ENCODE peak calls at places on chromosomes 5 and 9, in five cellular contexts. One of them, this sample, is unnamed.

GRCh38 chr5:34474573-34475021 is 181.5 kb upstream of the RAI14 start:
- DNase-seq in kidney epithelial cell: no peak
- DNase-seq in choroid plexus epithelial cell: peak
- DNase-seq in HL-60: no peak
- DNase-seq in Caco-2: peak
- DNase-seq in this sample: no peak

GRCh38 chr5:56176155-56176798 is 56.9 kb downstream of the ANKRD55 start:
- DNase-seq in kidney epithelial cell: no peak
- DNase-seq in choroid plexus epithelial cell: peak
- DNase-seq in HL-60: no peak
- DNase-seq in Caco-2: no peak
- DNase-seq in this sample: no peak

GRCh38 chr5:113634957-113635356 is 121.5 kb downstream of the YTHDC2 start:
- DNase-seq in kidney epithelial cell: no peak
- DNase-seq in choroid plexus epithelial cell: no peak
- DNase-seq in HL-60: no peak
- DNase-seq in Caco-2: no peak
- DNase-seq in this sample: no peak

GRCh38 chr9:95506438-95506691 is 10.4 kb downstream of the PTCH1 start:
- DNase-seq in kidney epithelial cell: no peak
- DNase-seq in choroid plexus epithelial cell: peak
- DNase-seq in HL-60: no peak
- DNase-seq in Caco-2: peak
- DNase-seq in this sample: no peak

GRCh38 chr5:173645897-173646574 is 29.6 kb upstream of the BOD1 start:
- DNase-seq in kidney epithelial cell: no peak
- DNase-seq in choroid plexus epithelial cell: no peak
- DNase-seq in HL-60: no peak
- DNase-seq in Caco-2: no peak
- DNase-seq in this sample: no peak

GRCh38 chr5:176902911-176903664 is 3.9 kb upstream of the HK3 start:
- DNase-seq in kidney epithelial cell: peak
- DNase-seq in choroid plexus epithelial cell: no peak
- DNase-seq in HL-60: no peak
- DNase-seq in Caco-2: no peak
- DNase-seq in this sample: no peak

GRCh38 chr9:34446468-34446891 is 11.9 kb downstream of the FAM219A start:
- DNase-seq in kidney epithelial cell: no peak
- DNase-seq in choroid plexus epithelial cell: peak
- DNase-seq in HL-60: no peak
- DNase-seq in Caco-2: no peak
- DNase-seq in this sample: no peak

GRCh38 chr9:4828776-4829175 is 36.0 kb downstream of the RCL1 start:
- DNase-seq in kidney epithelial cell: no peak
- DNase-seq in choroid plexus epithelial cell: peak
- DNase-seq in HL-60: no peak
- DNase-seq in Caco-2: no peak
- DNase-seq in this sample: no peak

GRCh38 chr9:3758816-3759576 is 233.2 kb upstream of the RFX3 start:
- DNase-seq in kidney epithelial cell: no peak
- DNase-seq in choroid plexus epithelial cell: peak
- DNase-seq in HL-60: no peak
- DNase-seq in Caco-2: no peak
- DNase-seq in this sample: no peak

GRCh38 chr5:141848771-141849370 is 29.3 kb downstream of the PCDH1 start:
- DNase-seq in kidney epithelial cell: peak
- DNase-seq in choroid plexus epithelial cell: peak
- DNase-seq in HL-60: peak
- DNase-seq in Caco-2: peak
- DNase-seq in this sample: peak

GRCh38 chr9:102892025-102892424 is 103.1 kb upstream of the CYLC2 start:
- DNase-seq in kidney epithelial cell: no peak
- DNase-seq in choroid plexus epithelial cell: no peak
- DNase-seq in HL-60: no peak
- DNase-seq in Caco-2: no peak
- DNase-seq in this sample: no peak

DNA sequence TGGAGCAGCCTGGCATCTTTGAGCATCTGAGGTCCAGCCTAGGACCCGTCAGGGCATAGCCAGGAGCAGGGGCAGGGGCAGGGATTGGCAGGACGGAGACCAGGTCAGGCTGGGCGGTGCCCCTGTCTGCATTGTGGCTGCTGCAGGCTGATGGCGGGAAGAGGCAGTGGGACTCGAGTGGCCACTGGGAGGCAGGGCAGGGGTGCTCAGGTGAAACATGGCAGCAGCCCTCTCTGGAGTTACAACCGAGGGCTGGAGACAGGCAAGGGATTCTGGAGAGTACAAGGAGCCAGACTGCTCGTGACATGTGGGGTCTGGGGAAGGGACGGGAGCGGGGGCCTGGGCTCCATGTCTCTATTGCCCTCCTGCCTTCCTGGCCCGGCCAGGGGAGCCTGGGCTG is 97.4 kb upstream of the RAPGEF1 start:
- DNase-seq in kidney epithelial cell: no peak
- DNase-seq in choroid plexus epithelial cell: peak
- DNase-seq in HL-60: no peak
- DNase-seq in Caco-2: peak
- DNase-seq in this sample: no peak
- TF ChIP-seq CTCF in kidney epithelial cell: peak
- TF ChIP-seq CTCF in choroid plexus epithelial cell: peak
- TF ChIP-seq CTCF in HL-60: no peak
- TF ChIP-seq CTCF in Caco-2: peak
- TF ChIP-seq CTCF in this sample: peak

DNA sequence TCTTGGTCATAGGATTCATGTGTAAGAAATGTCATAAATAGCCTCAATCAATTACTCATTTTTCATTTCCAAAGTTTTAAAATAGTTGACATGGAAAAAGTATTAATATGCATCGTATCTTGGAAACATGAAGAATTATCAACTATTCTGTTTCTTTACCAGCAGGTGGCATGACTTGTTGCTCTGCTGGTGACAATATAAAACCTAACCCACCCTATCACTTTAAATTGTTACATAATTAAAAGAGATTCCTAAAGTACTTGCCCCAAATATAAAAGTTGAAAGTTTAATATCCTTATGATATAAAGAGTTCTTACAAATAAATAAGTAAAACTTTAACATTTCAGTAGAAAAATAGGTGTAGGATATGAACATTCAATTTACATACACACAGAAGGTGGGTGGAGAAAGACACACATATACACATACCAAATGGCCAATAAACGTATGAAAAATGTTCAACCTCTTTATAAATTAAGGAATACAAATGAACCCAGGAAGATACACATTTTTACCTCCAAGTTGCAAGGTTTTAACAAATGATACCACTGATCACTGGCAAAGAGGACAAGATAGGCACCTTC is 30.6 kb downstream of the MAP1B start:
- DNase-seq in kidney epithelial cell: no peak
- DNase-seq in choroid plexus epithelial cell: no peak
- DNase-seq in HL-60: no peak
- DNase-seq in Caco-2: no peak
- DNase-seq in this sample: no peak
- TF ChIP-seq CTCF in kidney epithelial cell: peak
- TF ChIP-seq CTCF in choroid plexus epithelial cell: peak
- TF ChIP-seq CTCF in HL-60: no peak
- TF ChIP-seq CTCF in Caco-2: peak
- TF ChIP-seq CTCF in this sample: peak

GRCh38 chr5:23302438-23302837 is 205.0 kb upstream of the PRDM9 start:
- DNase-seq in kidney epithelial cell: no peak
- DNase-seq in choroid plexus epithelial cell: no peak
- DNase-seq in HL-60: no peak
- DNase-seq in Caco-2: no peak
- DNase-seq in this sample: no peak
- TF ChIP-seq CTCF in kidney epithelial cell: peak
- TF ChIP-seq CTCF in choroid plexus epithelial cell: no peak
- TF ChIP-seq CTCF in HL-60: no peak
- TF ChIP-seq CTCF in Caco-2: no peak
- TF ChIP-seq CTCF in this sample: no peak

DNA sequence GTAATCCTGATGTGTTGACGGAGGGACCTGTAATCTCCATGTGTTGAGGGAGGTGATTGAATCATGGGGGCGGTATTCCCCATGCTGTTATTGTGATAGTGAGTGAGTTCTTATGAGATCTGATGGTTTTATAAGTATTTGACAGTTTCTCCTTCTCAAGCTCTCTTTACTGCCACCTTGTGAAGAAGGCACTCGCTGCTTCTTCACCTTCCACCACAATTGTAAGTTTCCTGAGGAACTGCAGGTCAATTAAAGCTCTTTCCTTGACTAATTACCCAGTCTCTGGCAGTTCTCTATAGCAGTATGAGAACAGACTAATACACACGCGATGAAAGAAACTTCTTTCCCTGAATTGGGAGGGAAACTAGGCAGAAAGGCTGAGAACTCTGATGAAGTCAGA is 141.1 kb upstream of the RAD23B start:
- DNase-seq in kidney epithelial cell: no peak
- DNase-seq in choroid plexus epithelial cell: peak
- DNase-seq in HL-60: no peak
- DNase-seq in Caco-2: peak
- DNase-seq in this sample: no peak
- TF ChIP-seq CTCF in kidney epithelial cell: peak
- TF ChIP-seq CTCF in choroid plexus epithelial cell: peak
- TF ChIP-seq CTCF in HL-60: no peak
- TF ChIP-seq CTCF in Caco-2: peak
- TF ChIP-seq CTCF in this sample: no peak

DNA sequence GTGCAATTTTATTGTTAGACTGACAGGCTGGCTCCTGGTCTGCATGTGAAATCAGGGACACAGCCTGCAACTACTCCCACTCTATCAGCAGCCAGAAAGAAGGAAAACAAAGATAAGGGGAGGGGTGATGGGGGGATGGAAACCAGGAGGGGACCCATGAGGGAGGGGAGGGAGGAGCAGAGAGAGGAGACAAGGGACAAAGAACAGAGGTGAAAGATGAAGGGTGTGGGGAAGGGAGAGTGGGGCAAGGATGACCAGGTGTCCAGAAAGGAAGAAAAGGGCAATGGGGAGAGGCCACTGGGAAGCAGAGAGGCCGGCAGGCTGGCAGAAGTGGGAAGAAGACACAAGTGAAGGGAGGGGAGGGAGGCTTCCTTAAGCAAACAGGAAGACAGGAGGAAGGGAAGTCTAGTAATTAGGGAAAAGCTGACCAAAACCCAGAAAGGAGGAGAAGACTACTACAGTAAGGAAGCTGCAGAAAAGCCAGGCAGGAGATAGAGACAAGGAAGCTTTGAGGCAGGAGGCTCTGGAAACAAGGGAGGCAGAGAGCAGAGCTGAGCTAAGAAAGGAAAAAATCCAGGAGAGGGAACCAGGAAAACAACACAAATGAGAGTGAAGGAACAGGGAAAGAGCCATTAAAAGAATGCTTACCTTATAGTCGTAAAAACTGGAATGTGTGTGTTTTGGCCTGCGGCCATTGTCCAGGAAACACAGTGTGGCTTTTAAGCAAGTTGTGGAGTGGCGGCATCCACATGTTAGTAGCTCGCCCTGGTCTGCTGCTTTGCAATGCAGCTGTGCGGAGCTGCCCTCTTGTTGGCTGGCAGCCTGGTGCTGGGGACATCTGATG is 316.9 kb upstream of the CLINT1 start:
- DNase-seq in kidney epithelial cell: peak
- DNase-seq in choroid plexus epithelial cell: no peak
- DNase-seq in HL-60: no peak
- DNase-seq in Caco-2: peak
- DNase-seq in this sample: no peak
- TF ChIP-seq CTCF in kidney epithelial cell: no peak
- TF ChIP-seq CTCF in choroid plexus epithelial cell: no peak
- TF ChIP-seq CTCF in HL-60: no peak
- TF ChIP-seq CTCF in Caco-2: no peak
- TF ChIP-seq CTCF in this sample: no peak

DNA sequence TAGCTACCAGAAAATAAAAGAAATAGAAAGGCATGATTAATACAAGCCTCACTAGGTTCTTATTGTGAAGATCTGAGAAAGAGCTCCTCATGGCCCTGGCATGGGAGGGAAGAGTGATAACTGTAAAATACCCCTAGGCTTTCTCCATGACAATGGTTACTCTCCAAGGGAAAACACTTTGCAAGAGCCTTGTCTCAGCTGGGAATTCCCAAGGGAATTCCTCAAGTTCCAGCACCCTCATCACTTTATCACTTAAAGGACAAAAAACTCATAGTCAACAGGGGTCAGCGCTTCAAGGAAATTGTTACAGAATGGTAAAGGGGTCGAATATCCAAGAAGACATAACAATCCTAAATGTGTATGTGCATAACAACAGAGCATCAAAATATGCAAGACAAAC is 21.2 kb downstream of the SYK start:
- DNase-seq in kidney epithelial cell: no peak
- DNase-seq in choroid plexus epithelial cell: no peak
- DNase-seq in HL-60: no peak
- DNase-seq in Caco-2: no peak
- DNase-seq in this sample: no peak
- TF ChIP-seq CTCF in kidney epithelial cell: no peak
- TF ChIP-seq CTCF in choroid plexus epithelial cell: no peak
- TF ChIP-seq CTCF in HL-60: no peak
- TF ChIP-seq CTCF in Caco-2: no peak
- TF ChIP-seq CTCF in this sample: no peak

DNA sequence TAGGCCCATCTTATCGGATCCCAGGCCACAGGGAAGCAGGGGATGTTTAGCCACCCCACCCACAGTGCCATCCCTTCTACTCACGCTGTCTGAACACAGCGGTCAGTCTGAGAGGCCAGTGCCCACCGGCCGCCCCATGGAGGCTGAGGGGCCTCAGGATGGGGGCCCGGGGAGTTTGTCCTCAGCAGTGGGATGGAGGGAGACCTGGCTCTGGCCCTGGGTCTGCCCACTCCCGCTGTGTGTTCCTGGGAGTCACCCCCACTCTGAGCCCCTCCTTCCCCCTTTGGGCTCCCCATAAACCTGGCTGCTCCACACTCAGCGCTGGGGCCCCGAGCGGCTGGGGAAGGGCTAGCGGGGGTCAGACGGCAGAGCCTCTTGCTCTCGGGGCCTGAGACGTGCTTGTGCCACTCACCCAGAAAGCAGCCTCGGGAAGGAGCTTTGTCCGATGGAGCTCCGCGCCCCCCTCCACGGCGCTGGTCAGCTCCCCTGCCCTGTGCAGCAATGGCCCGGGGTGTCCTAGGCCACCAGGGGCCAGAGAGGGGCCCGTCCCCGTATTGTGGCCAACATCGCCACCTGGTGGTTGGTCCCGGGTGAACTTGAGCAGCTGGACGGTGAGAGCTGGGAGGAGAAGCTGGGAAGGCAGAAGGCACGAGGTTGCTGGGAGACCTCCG is 10.9 kb upstream of the LAMC3 start:
- DNase-seq in kidney epithelial cell: no peak
- DNase-seq in choroid plexus epithelial cell: peak
- DNase-seq in HL-60: peak
- DNase-seq in Caco-2: peak
- DNase-seq in this sample: peak
- TF ChIP-seq CTCF in kidney epithelial cell: peak
- TF ChIP-seq CTCF in choroid plexus epithelial cell: peak
- TF ChIP-seq CTCF in HL-60: peak
- TF ChIP-seq CTCF in Caco-2: peak
- TF ChIP-seq CTCF in this sample: peak

This sample was measured in progenitor cell of endocrine pancreas.